ENCODE peak calls at places on chromosomes 6 and 20, in four cellular contexts. Q, S, W and Z are unnamed samples.

GRCh38 chr6:34386316-34387137 is 5.9 kb downstream of the NUDT3 start:
- DNase-seq in Q (no peak), S (peak), W (no peak), Z (no peak)

GRCh38 chr6:32167154-32167760 is 2.9 kb downstream of the EGFL8 start:
- DNase-seq in S (no peak), Q (no peak), W (no peak), Z (no peak)

GRCh38 chr6:169250660-169251059 is 3.0 kb downstream of the THBS2 start:
- DNase-seq in S (peak), Q (peak), W (no peak), Z (peak)

GRCh38 chr6:126842769-126843168 is 275.7 kb upstream of the RSPO3 start:
- DNase-seq in Q (no peak), S (no peak), W (no peak), Z (no peak)

GRCh38 chr6:14638932-14639875 is 521.6 kb downstream of the CD83 start:
- DNase-seq in S (peak), Q (no peak), W (no peak), Z (no peak)

GRCh38 chr6:36967757-36968156 is 13.2 kb downstream of the PI16 start:
- DNase-seq in Q (no peak), S (no peak), W (no peak), Z (no peak)

GRCh38 chr6:148624025-148624424 is 122.8 kb upstream of the UST start:
- DNase-seq in S (no peak), W (no peak), Q (no peak), Z (no peak)

GRCh38 chr20:46056970-46057855 is 28.2 kb downstream of the SLC12A5 start:
- DNase-seq in W (no peak), S (no peak), Q (no peak), Z (peak)

GRCh38 chr20:57397004-57397692 is 6.0 kb downstream of the RBM38 start:
- DNase-seq in Q (no peak), W (no peak), S (no peak), Z (no peak)

GRCh38 chr20:52473171-52473570 is 281.6 kb upstream of the ZFP64 start:
- DNase-seq in W (no peak), Q (no peak), S (no peak), Z (no peak)

GRCh38 chr20:1341561-1342265 is 12.8 kb upstream of the SDCBP2 start:
- DNase-seq in Q (no peak), S (no peak), W (no peak), Z (no peak)

GRCh38 chr6:134342211-134342610 is 24.3 kb upstream of the SGK1 start:
- DNase-seq in Q (no peak), W (no peak), S (no peak), Z (no peak)

GRCh38 chr6:21213492-21213891 is 380.1 kb upstream of the SOX4 start:
- DNase-seq in Q (no peak), W (no peak), S (no peak), Z (no peak)